ENCODE peak calls at places on chromosomes 7 and 10, in five cellular contexts. Y, H, D, K and W are unnamed samples.

GRCh38 chr10:28679941-28680752 is 2.8 kb downstream of the BAMBI start:
- DNase-seq in H (peak; percentile 17), Y (no peak), D (peak; percentile 15), K (no peak), W (no peak)

GRCh38 chr10:126569513-126570447 is 100.7 kb downstream of the C10orf90 start:
- DNase-seq in Y (no peak), K (no peak), D (no peak), H (peak; percentile 84), W (no peak)

GRCh38 chr10:79463578-79464496 is 18.4 kb upstream of the ZCCHC24 start:
- DNase-seq in K (no peak), D (no peak), H (no peak), Y (no peak), W (no peak)

GRCh38 chr7:115127399-115128021 is 205.6 kb downstream of the MDFIC start:
- DNase-seq in D (peak; percentile 25), K (no peak), Y (no peak), H (no peak), W (no peak)

GRCh38 chr10:95500097-95500496 is 61.1 kb downstream of the SORBS1 start:
- DNase-seq in K (no peak), Y (no peak), D (no peak), H (no peak), W (no peak)

GRCh38 chr10:28049286-28049685 is 50.4 kb upstream of the ODAD2 start:
- DNase-seq in D (no peak), H (no peak), Y (no peak), K (no peak), W (no peak)

GRCh38 chr10:102997998-102998397 is 79.9 kb downstream of the CNNM2 start:
- DNase-seq in H (no peak), Y (no peak), K (peak; percentile 37), D (no peak), W (no peak)

GRCh38 chr10:84237199-84238051 is 3.9 kb downstream of the LRIT1 start:
- DNase-seq in H (no peak), D (no peak), Y (no peak), K (no peak), W (no peak)

GRCh38 chr7:28355553-28356319 is 56.6 kb upstream of the CREB5 start:
- DNase-seq in K (no peak), D (no peak), H (no peak), Y (no peak), W (no peak)

GRCh38 chr10:96910488-96911395 is 78.6 kb downstream of the LCOR start:
- DNase-seq in K (no peak), H (peak; percentile 51), D (no peak), Y (no peak), W (no peak)

GRCh38 chr7:108181073-108181985 is 51.2 kb upstream of the LAMB4 start:
- DNase-seq in Y (no peak), H (peak; percentile 78), K (no peak), D (no peak), W (no peak)

GRCh38 chr10:116669080-116669479 is 48.3 kb downstream of the PNLIPRP2 start:
- DNase-seq in H (no peak), K (no peak), D (no peak), Y (no peak), W (no peak)

GRCh38 chr7:48173983-48174382 is 2.7 kb downstream of the ABCA13 start:
- DNase-seq in Y (no peak), K (no peak), H (no peak), D (no peak), W (no peak)

GRCh38 chr7:155848691-155849690 is 36.7 kb upstream of the SHH start:
- DNase-seq in D (no peak), H (no peak), K (no peak), Y (no peak), W (no peak)

GRCh38 chr10:8677642-8678041 is 623.2 kb downstream of the GATA3 start:
- DNase-seq in H (no peak), K (no peak), Y (no peak), D (no peak), W (no peak)

GRCh38 chr10:488081-488932 is 201.2 kb downstream of the DIP2C start:
- DNase-seq in K (no peak), H (no peak), Y (no peak), D (no peak), W (peak; percentile 40)

GRCh38 chr7:20744913-20745587 is 41.6 kb downstream of the SP8 start:
- DNase-seq in D (no peak), H (peak; percentile 19), Y (no peak), K (no peak), W (no peak)

GRCh38 chr7:1548438-1548831 is 7.6 kb downstream of the TMEM184A start:
- DNase-seq in H (no peak), Y (no peak), D (no peak), K (peak; percentile 10), W (no peak)

GRCh38 chr10:11754180-11754579 is 12.0 kb downstream of the ECHDC3 start:
- DNase-seq in K (no peak), D (no peak), H (no peak), Y (no peak), W (no peak)

GRCh38 chr10:32360241-32360640 is 13.3 kb upstream of the EPC1 start:
- DNase-seq in H (no peak), K (no peak), D (no peak), Y (no peak), W (no peak)

GRCh38 chr7:20157456-20157855 is 59.7 kb downstream of the MACC1 start:
- DNase-seq in H (no peak), Y (no peak), K (no peak), D (no peak), W (no peak)

GRCh38 chr7:129923709-129924108 is 29.1 kb downstream of the UBE2H start:
- DNase-seq in K (no peak), Y (no peak), D (no peak), H (peak; percentile 52), W (no peak)

GRCh38 chr10:91909178-91909677 is at the start of gene FGFBP3:
- DNase-seq in Y (no peak), H (peak; percentile 69), D (no peak), K (no peak), W (no peak)

GRCh38 chr7:127770870-127771269 is 118.9 kb downstream of the SND1 start:
- DNase-seq in K (no peak), D (no peak), H (peak; percentile 44), Y (no peak), W (no peak)

GRCh38 chr7:132933076-132933466 is 148.8 kb downstream of the CHCHD3 start:
- DNase-seq in D (no peak), H (peak; percentile 81), Y (no peak), K (peak; percentile 18), W (no peak)

DNA sequence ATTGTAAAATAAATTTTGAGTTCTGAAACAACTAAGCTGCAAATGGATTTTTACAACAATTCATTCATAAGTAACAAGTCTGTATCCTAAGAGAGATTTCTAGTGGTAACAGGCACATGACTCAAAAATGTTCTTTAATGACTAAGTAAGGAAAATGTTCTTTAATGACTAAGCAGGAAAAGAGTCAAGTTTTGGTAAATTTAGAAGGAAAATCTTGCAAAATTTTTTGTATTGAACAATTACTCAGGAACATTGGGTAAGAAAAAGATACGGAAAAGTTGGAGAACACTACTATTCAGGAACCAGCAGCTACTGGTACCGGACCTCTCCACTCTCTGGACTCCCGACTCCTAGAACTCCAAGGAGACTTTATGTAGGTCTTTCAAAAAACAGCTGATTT is 33.5 kb downstream of the HYCC1 start:
- DNase-seq in H (peak; percentile 88), K (no peak), D (no peak), Y (no peak), W (no peak)
- H3K4me3 ChIP-seq in H (no peak overlapping the region), K (no peak overlapping the region), D (no peak overlapping the region), Y (no peak overlapping the region), W (no peak overlapping the region)

GRCh38 chr10:52232561-52233350 is 81.3 kb upstream of the DKK1 start:
- DNase-seq in H (no peak), D (no peak), Y (no peak), K (no peak), W (no peak)
- H3K4me3 ChIP-seq in H (peak overlapping the region; percentile 53), D (no peak overlapping the region), Y (no peak overlapping the region), K (no peak overlapping the region), W (peak overlapping the region; percentile 39)

GRCh38 chr10:128979405-128979804 is 487.6 kb upstream of the MGMT start:
- DNase-seq in H (no peak), D (no peak), Y (no peak), K (no peak), W (no peak)
- H3K4me3 ChIP-seq in H (no peak overlapping the region), D (no peak overlapping the region), Y (no peak overlapping the region), K (no peak overlapping the region), W (no peak overlapping the region)

GRCh38 chr7:73742753-73743641 is 4.4 kb upstream of the ABHD11 start:
- DNase-seq in H (no peak), D (peak; percentile 71), K (peak; percentile 34), Y (peak; percentile 93), W (peak; percentile 97)
- H3K4me3 ChIP-seq in H (no peak overlapping the region), D (no peak overlapping the region), K (no peak overlapping the region), Y (no peak overlapping the region), W (no peak overlapping the region)

GRCh38 chr7:157433628-157434027 is 96.8 kb downstream of the DNAJB6 start:
- DNase-seq in Y (no peak), H (no peak), K (no peak), D (no peak), W (peak; percentile 17)
- H3K4me3 ChIP-seq in Y (no peak overlapping the region), H (no peak overlapping the region), K (no peak overlapping the region), D (no peak overlapping the region), W (no peak overlapping the region)

DNA sequence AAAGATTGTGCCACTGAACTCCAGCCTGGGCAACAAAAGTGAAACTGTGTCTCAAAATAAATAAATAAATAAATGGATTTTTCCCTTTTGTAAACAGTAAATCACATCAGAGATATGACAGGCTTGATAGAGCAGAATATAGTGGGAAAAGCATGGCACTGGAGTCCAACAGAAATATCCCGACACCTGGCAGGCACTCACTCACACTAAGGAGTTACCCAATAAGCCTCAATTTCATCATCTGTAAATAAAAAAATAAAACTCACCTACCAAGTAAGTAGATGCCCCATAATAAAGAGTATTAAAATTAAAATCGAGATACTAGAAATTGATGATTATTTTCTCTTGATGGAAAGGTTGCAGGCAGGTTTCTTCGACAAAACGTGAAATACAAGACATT is 1.7 kb downstream of the ATE1 start:
- DNase-seq in K (no peak), H (no peak), Y (no peak), D (no peak), W (no peak)
- H3K4me3 ChIP-seq in K (no peak overlapping the region), H (peak overlapping the region; percentile 90), Y (no peak overlapping the region), D (no peak overlapping the region), W (peak overlapping the region; percentile 91)